ENCODE peak calls at places on chromosomes 2 and 18, in four cellular contexts. J is stimulated activated CD4-positive, alpha-beta T cell treated with anti-CD3 and anti-CD28 coated beads, Interleukin-2, amount 100 ng/mL, for 48 hours; M is C1 segment of cervical spinal cord; T is activated effector memory CD4-positive, alpha-beta T cell treated with anti-CD3 and anti-CD28 coated beads, Interleukin-2, amount 50 U/mL, for 16 hours. O is an unnamed sample.

GRCh38 chr2:2014251-2014761 is 270.0 kb upstream of the PXDN start:
- DNase-seq in T (no peak), M (no peak), J (no peak), O (no peak)

GRCh38 chr2:141570474-141571131 is 560.2 kb downstream of the LRP1B start:
- DNase-seq in T (no peak), M (no peak), J (no peak), O (no peak)

GRCh38 chr2:231347081-231347480 is 48.4 kb upstream of the B3GNT7 start:
- DNase-seq in J (no peak), M (no peak), T (peak), O (no peak)

GRCh38 chr2:97699765-97700444 is 13.5 kb upstream of the ZAP70 start:
- DNase-seq in T (peak), M (no peak), J (peak), O (no peak)

GRCh38 chr18:22169011-22169888 is at the start of gene GATA6:
- DNase-seq in T (no peak), J (no peak), M (no peak), O (peak)

GRCh38 chr18:75538727-75539126 is 111.2 kb upstream of the SMIM21 start:
- DNase-seq in J (no peak), T (no peak), M (no peak), O (no peak)

GRCh38 chr2:180523629-180524340 is 456.6 kb upstream of the UBE2E3 start:
- DNase-seq in M (no peak), J (no peak), T (no peak), O (peak)

GRCh38 chr2:85255813-85256581 is 71.8 kb downstream of the TGOLN2 start:
- DNase-seq in T (no peak), M (no peak), J (no peak), O (peak)

GRCh38 chr18:75554112-75554511 is 126.6 kb upstream of the SMIM21 start:
- DNase-seq in M (no peak), J (no peak), T (no peak), O (no peak)

GRCh38 chr2:161104054-161104553 is 56.1 kb upstream of the TANK start:
- DNase-seq in J (no peak), M (no peak), T (no peak), O (no peak)

GRCh38 chr18:24051256-24051947 is 36.8 kb downstream of the TTC39C start:
- DNase-seq in M (no peak), J (no peak), T (no peak), O (peak)

GRCh38 chr2:67256892-67257291 is 140.2 kb upstream of the ETAA1 start:
- DNase-seq in T (no peak), J (no peak), M (no peak), O (no peak)

GRCh38 chr2:86274918-86275275 is 62.5 kb downstream of the REEP1 start:
- DNase-seq in J (no peak), M (no peak), T (no peak), O (no peak)

GRCh38 chr18:33201509-33201926 is 239.0 kb downstream of the CCDC178 start:
- DNase-seq in J (no peak), T (no peak), M (no peak), O (no peak)

GRCh38 chr18:79570266-79571201 is 109.1 kb upstream of the CTDP1 start:
- DNase-seq in T (peak), M (no peak), J (no peak), O (no peak)

GRCh38 chr2:149313512-149313972 is 16.8 kb upstream of the LYPD6 start:
- DNase-seq in J (no peak), M (no peak), T (no peak), O (no peak)

GRCh38 chr2:120815292-120815691 is 79.6 kb downstream of the GLI2 start:
- DNase-seq in T (no peak), M (no peak), J (no peak), O (no peak)

GRCh38 chr18:48792141-48792540 is 158.6 kb downstream of the SMAD7 start:
- DNase-seq in J (no peak), T (peak), M (no peak), O (no peak)

GRCh38 chr2:179247318-179248023 is 17.2 kb downstream of the SESTD1 start:
- DNase-seq in M (no peak), J (no peak), T (no peak), O (no peak)

GRCh38 chr2:71639735-71640134 is 186.4 kb downstream of the DYSF start:
- DNase-seq in J (no peak), T (no peak), M (no peak), O (no peak)

GRCh38 chr2:35787302-35788031 is 568.1 kb upstream of the CRIM1 start:
- DNase-seq in M (no peak), T (no peak), J (no peak), O (no peak)

GRCh38 chr2:80670763-80671162 is 366.2 kb upstream of the LRRTM1 start:
- DNase-seq in T (no peak), J (no peak), M (no peak), O (no peak)

GRCh38 chr2:9832586-9832985 is 10.7 kb upstream of the TAF1B start:
- DNase-seq in T (no peak), J (no peak), M (no peak), O (peak)

GRCh38 chr2:229920011-229920781 is 1.6 kb downstream of the TRIP12 start:
- DNase-seq in M (no peak), T (peak), J (no peak), O (no peak)

GRCh38 chr2:235204923-235205322 is 253.1 kb downstream of the SH3BP4 start:
- DNase-seq in T (no peak), M (no peak), J (no peak), O (no peak)

GRCh38 chr2:85796549-85797262 is 42.9 kb downstream of the ATOH8 start:
- DNase-seq in M (no peak), J (no peak), T (no peak), O (no peak)

GRCh38 chr18:31203086-31203793 is 40.6 kb upstream of the DSC1 start:
- DNase-seq in J (no peak), T (no peak), M (no peak), O (no peak)

GRCh38 chr2:63272560-63272959 is 221.9 kb downstream of the OTX1 start:
- DNase-seq in M (no peak), J (no peak), T (no peak), O (no peak)

GRCh38 chr2:26597197-26597596 is 44.0 kb downstream of the CIB4 start:
- DNase-seq in M (no peak), T (no peak), J (no peak), O (no peak)

GRCh38 chr2:121966663-121967062 is 211.2 kb downstream of the TSN start:
- DNase-seq in T (no peak), J (no peak), M (no peak), O (no peak)

GRCh38 chr18:55420665-55420964 is 167.4 kb downstream of the TCF4 start:
- DNase-seq in M (no peak), T (no peak), J (no peak), O (no peak)

GRCh38 chr2:85312404-85312803 is 15.4 kb downstream of the TGOLN2 start:
- DNase-seq in J (no peak), M (no peak), T (peak), O (no peak)

GRCh38 chr2:8761529-8762164 is 75.8 kb downstream of the KIDINS220 start:
- DNase-seq in J (no peak), T (no peak), M (no peak), O (no peak)

GRCh38 chr2:10089565-10090183 is 9.5 kb upstream of the CYS1 start:
- DNase-seq in M (no peak), J (no peak), T (no peak), O (no peak)

GRCh38 chr2:101432411-101433181 is 42.3 kb downstream of the RFX8 start:
- DNase-seq in T (no peak), M (no peak), J (no peak), O (no peak)

GRCh38 chr2:48617618-48618017 is at the start of gene GTF2A1L:
- DNase-seq in T (no peak), M (no peak), J (no peak), O (no peak)

GRCh38 chr2:224407241-224407680 is 5.4 kb upstream of the FAM124B start:
- DNase-seq in J (no peak), T (no peak), M (no peak), O (no peak)

GRCh38 chr2:85957256-85957655 is 68.5 kb upstream of the ST3GAL5 start:
- DNase-seq in T (no peak), J (no peak), M (no peak), O (no peak)